ENCODE peak calls at places on chromosomes 7 and 10, in five cellular contexts. W is HCT116, Y is H1, G is K562, P is GM12878. N is an unnamed sample.

GRCh38 chr7:22351329-22351692 is 5.6 kb downstream of the RAPGEF5 start:
- DNase-seq in P (peak), G (no peak), Y (no peak), W (no peak), N (peak)

GRCh38 chr10:53521081-53521480 is 748.5 kb upstream of the MBL2 start:
- DNase-seq in W (no peak), P (no peak), Y (no peak), G (no peak), N (no peak)

GRCh38 chr7:130363156-130363847 is 17.0 kb upstream of the CPA1 start:
- DNase-seq in W (peak), G (peak), Y (no peak), P (no peak), N (peak)

GRCh38 chr10:71598673-71599072 is 120.9 kb downstream of the C10orf105 start:
- DNase-seq in G (no peak), Y (no peak), P (no peak), W (no peak), N (no peak)

GRCh38 chr10:52597189-52597863 is 175.3 kb downstream of the MBL2 start:
- DNase-seq in Y (no peak), W (no peak), G (no peak), P (no peak), N (no peak)

GRCh38 chr7:135342887-135343286 is 109.2 kb downstream of the STRA8 start:
- DNase-seq in P (no peak), W (no peak), Y (no peak), G (no peak), N (no peak)

GRCh38 chr10:13959443-13960359 is 371.0 kb downstream of the FRMD4A start:
- DNase-seq in W (no peak), P (no peak), G (no peak), Y (no peak), N (no peak)

GRCh38 chr10:60989400-60989876 is 45.5 kb upstream of the RHOBTB1 start:
- DNase-seq in Y (no peak), W (no peak), P (peak), G (peak), N (peak)

GRCh38 chr7:63047061-63047460 is 951.6 kb upstream of the ZNF722 start:
- DNase-seq in W (no peak), G (no peak), Y (no peak), P (no peak), N (no peak)

GRCh38 chr7:34066968-34067367 is 161.6 kb downstream of the BMPER start:
- DNase-seq in G (no peak), Y (no peak), W (no peak), P (no peak), N (no peak)

GRCh38 chr10:627032-627992 is 62.2 kb downstream of the DIP2C start:
- DNase-seq in W (no peak), Y (no peak), G (no peak), P (no peak), N (no peak)

GRCh38 chr7:2781636-2782035 is 62.5 kb downstream of the GNA12 start:
- DNase-seq in W (no peak), Y (no peak), G (no peak), P (no peak), N (no peak)

GRCh38 chr7:110898516-110898915 is 192.4 kb upstream of the LRRN3 start:
- DNase-seq in P (no peak), Y (no peak), W (no peak), G (no peak), N (no peak)

GRCh38 chr7:130793855-130794618 is 60.0 kb upstream of the KLF14 start:
- DNase-seq in W (peak), Y (no peak), P (no peak), G (peak), N (peak)

GRCh38 chr10:70886921-70887665 is 1.3 kb downstream of the PCBD1 start:
- DNase-seq in W (no peak), Y (no peak), G (no peak), P (no peak), N (no peak)

GRCh38 chr7:73945022-73945421 is 83.0 kb upstream of the ELN start:
- DNase-seq in W (no peak), P (no peak), Y (no peak), G (no peak), N (no peak)

GRCh38 chr10:120131183-120131582 is 238.7 kb downstream of the SEC23IP start:
- DNase-seq in P (no peak), W (no peak), G (peak), Y (peak), N (no peak)

GRCh38 chr10:10644317-10645111 is 373.2 kb upstream of the CELF2 start:
- DNase-seq in P (no peak), G (no peak), Y (no peak), W (no peak), N (no peak)

GRCh38 chr7:6729492-6730342 is 23.0 kb upstream of the ZNF12 start:
- DNase-seq in W (peak), G (peak), P (peak), Y (peak), N (peak)

GRCh38 chr10:71621783-71622526 is 97.6 kb downstream of the C10orf105 start:
- DNase-seq in W (peak), Y (no peak), G (peak), P (no peak), N (peak)

GRCh38 chr10:92436611-92437010 is 137.3 kb downstream of the IDE start:
- DNase-seq in P (no peak), W (no peak), G (no peak), Y (no peak), N (no peak)

GRCh38 chr7:98352621-98353020 is 48.3 kb downstream of the BAIAP2L1 start:
- DNase-seq in W (no peak), P (no peak), Y (no peak), G (no peak), N (no peak)

GRCh38 chr7:34756025-34756437 is 98.0 kb downstream of the NPSR1 start:
- DNase-seq in W (no peak), Y (no peak), P (no peak), G (no peak), N (peak)

GRCh38 chr7:102322202-102322715 is 34.0 kb downstream of the SPDYE6 start:
- DNase-seq in G (no peak), P (no peak), W (no peak), Y (no peak), N (no peak)

GRCh38 chr7:44912775-44913347 is 27.5 kb upstream of the PURB start:
- DNase-seq in Y (no peak), G (peak), W (no peak), P (no peak), N (peak)

GRCh38 chr10:123797813-123798212 is 93.8 kb downstream of the CPXM2 start:
- DNase-seq in W (no peak), P (no peak), G (no peak), Y (peak), N (no peak)

GRCh38 chr7:152522551-152522950 is 86.7 kb upstream of the KMT2C start:
- DNase-seq in W (no peak), Y (no peak), G (no peak), P (no peak), N (no peak)

GRCh38 chr10:16491933-16492332 is 29.7 kb downstream of the C1QL3 start:
- DNase-seq in Y (no peak), P (no peak), W (no peak), G (peak), N (no peak)

GRCh38 chr10:11867497-11867896 is 44.3 kb downstream of the PROSER2 start:
- DNase-seq in P (no peak), W (no peak), G (no peak), Y (no peak), N (no peak)

GRCh38 chr7:101410743-101411476 is 48.2 kb downstream of the COL26A1 start:
- DNase-seq in Y (peak), P (no peak), W (peak), G (peak), N (peak)

GRCh38 chr10:266974-267425 is 131.7 kb downstream of the ZMYND11 start:
- DNase-seq in G (no peak), W (no peak), Y (no peak), P (peak), N (no peak)

GRCh38 chr10:13079776-13080050 is 20.2 kb upstream of the OPTN start:
- DNase-seq in Y (no peak), W (no peak), P (no peak), G (no peak), N (no peak)

GRCh38 chr10:48287417-48288391 is 13.2 kb upstream of the FRMPD2 start:
- DNase-seq in P (peak), W (no peak), Y (no peak), G (no peak), N (no peak)

GRCh38 chr7:116829051-116829450 is 33.3 kb upstream of the CAPZA2 start:
- DNase-seq in W (no peak), G (no peak), Y (no peak), P (no peak), N (no peak)

GRCh38 chr7:1709281-1709680 is 39.2 kb downstream of the ELFN1 start:
- DNase-seq in G (no peak), Y (peak), W (no peak), P (no peak), N (no peak)

DNA sequence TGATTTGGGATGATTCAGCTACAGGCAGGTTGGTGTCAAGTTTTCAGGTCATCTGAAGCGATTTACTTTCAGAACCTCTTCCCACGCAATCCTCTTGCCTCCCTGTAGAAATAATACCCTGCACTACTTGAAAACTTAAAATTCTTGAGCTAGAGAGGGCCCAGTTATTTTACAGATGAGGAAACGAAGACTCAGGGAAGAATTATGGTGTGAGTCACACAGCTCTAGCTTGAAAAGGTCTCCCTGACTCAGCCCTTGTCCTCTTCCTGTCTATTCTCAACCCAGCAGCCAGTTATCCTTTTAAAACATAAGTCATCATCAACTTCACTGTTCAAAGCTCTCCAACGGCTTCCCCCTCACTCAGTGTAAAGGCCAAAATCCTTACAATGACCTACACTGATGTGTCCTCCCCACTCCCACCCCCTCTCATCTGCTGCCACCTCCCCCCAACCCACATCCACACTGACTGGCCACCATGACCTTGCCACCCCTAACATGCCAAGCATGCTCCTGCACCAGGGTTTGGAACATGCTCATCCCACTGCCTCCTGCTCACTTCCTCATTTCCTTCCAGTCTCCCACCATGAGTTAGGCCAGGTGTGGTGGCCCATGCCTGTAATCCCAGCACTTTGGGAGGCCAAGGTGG is 3.4 kb downstream of the DNMBP start:
- DNase-seq in Y (no peak), P (peak), W (peak), G (peak), N (peak)
- TF ChIP-seq YY1 in Y (no peak), P (no peak), W (no peak), G (no peak), N (no peak)

GRCh38 chr10:103282961-103283360 is 6.0 kb downstream of the INA start:
- DNase-seq in P (no peak), G (no peak), W (no peak), Y (no peak), N (no peak)
- TF ChIP-seq ATF3 in P (no peak), G (no peak), W (no peak), Y (no peak), N (no peak)

DNA sequence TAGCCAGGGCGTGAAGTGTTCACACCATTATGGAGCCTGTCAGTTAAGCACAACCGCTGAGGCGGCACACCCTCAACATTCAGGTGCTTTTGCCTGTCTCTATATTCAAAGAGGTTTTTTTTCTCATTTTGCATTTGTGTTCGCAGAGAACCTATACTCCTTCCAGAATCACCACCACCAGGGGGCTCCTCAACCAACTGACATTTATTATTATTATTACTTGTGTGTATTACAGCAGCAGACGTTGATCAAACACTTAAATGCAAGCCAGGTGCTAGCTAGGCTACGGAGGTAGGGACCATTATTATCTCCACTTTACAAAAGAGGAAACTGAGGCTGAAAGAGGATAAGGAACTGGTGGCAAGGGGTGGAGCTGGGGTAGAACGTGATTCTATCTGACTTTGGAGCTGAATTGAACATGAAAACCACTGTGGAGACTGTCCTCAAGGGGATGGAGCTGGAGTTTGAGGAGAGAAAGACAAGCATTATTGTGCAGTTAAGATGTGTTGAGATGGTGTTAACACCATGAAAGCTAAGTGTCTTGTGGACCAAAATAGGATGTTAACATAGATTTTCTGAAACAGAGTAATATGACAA is 133.8 kb upstream of the PLXNA4 start:
- DNase-seq in P (no peak), W (peak), G (peak), Y (peak), N (peak)
- TF ChIP-seq YY1 in P (peak), W (peak), G (no peak), Y (no peak), N (no peak)

GRCh38 chr10:68696018-68696417 is 25.0 kb upstream of the CCAR1 start:
- DNase-seq in Y (no peak), P (no peak), G (no peak), W (no peak), N (no peak)

GRCh38 chr10:68700193-68700592 is 20.8 kb upstream of the CCAR1 start:
- DNase-seq in G (no peak), P (no peak), W (no peak), Y (no peak), N (no peak)

DNA sequence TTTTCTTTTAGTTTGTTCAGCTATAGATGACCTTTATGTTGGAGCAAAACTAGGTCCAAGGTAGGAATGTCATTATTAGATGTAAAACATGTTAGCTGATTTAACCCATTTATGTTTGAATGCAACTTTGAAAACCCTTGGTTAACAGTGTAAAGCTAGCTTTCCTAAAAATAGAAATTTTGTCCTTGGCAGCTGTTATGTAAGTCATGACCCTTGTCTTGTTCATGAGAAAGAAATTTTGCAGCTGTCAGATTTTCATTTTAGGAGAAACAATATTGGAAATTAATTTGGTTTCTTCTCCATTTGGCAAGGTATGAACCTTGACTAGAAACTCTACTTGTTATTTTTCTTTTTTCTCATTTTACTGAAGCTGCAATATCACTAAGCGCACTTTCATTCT is 23.9 kb upstream of the CCAR1 start:
- DNase-seq in P (no peak), Y (no peak), G (no peak), W (no peak), N (no peak)
- TF ChIP-seq ATF3 in P (no peak), Y (no peak), G (no peak), W (no peak), N (no peak)

GRCh38 chr10:113069595-113069994 is 119.5 kb downstream of the TCF7L2 start:
- DNase-seq in Y (no peak), W (peak), P (no peak), G (no peak), N (no peak)

GRCh38 chr10:113067516-113067915 is 117.5 kb downstream of the TCF7L2 start:
- DNase-seq in G (no peak), Y (no peak), W (no peak), P (no peak), N (no peak)

GRCh38 chr10:113068178-113068890 is 118.3 kb downstream of the TCF7L2 start:
- DNase-seq in W (no peak), P (no peak), G (no peak), Y (no peak), N (no peak)

GRCh38 chr10:113073549-113074189 is 123.6 kb downstream of the TCF7L2 start:
- DNase-seq in Y (no peak), P (no peak), W (peak), G (peak), N (peak)

DNA sequence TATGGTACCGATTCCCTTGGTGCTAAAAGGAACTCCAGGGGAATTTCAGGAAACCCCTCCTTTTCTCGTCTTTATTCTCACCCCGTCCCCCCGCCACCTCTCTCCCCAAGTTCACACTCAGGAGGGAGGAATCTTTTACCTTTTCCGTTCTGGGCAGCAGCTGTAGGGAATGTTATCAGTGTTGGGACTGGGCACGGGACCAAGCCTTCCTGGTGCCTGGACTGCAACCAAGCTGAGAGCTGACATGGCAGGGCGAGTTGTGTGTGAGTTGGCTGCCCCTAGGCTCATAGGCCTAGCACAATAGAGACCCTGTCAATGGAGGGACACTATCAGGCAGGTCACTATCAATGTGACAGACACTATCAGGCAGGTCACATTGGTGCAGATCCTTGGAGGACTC is 121.4 kb downstream of the TCF7L2 start:
- DNase-seq in W (no peak), G (no peak), Y (no peak), P (no peak), N (no peak)
- TF ChIP-seq YY1 in W (peak), G (no peak), Y (no peak), P (no peak), N (no peak)

N was measured in HepG2.